ENCODE peak calls at places on chromosomes 5 and 9, in nine cellular contexts. U is chondrocyte, X is neural progenitor cell, C is mammary epithelial cell, R is activated B cell treated with CpG ODN at 0.5 μM for 24 hours, Y is sigmoid colon, L is HFFc6, F is Caco-2, N is AG10803. P is an unnamed sample.

GRCh38 chr9:27528886-27529315 is 713 bp downstream of the MOB3B start:
- DNase-seq in U (no peak), L (no peak), X (peak), R (peak), N (no peak), C (peak), F (peak), Y (peak), P (peak)

GRCh38 chr9:34491596-34491995 is 31.2 kb downstream of the ENHO start:
- DNase-seq in N (no peak), C (no peak), X (no peak), Y (no peak), F (no peak), L (no peak), U (no peak), R (no peak), P (no peak)

GRCh38 chr5:14779975-14780374 is 91.6 kb downstream of the ANKH start:
- DNase-seq in X (no peak), C (peak), Y (no peak), U (no peak), F (no peak), L (no peak), R (no peak), N (no peak), P (no peak)

GRCh38 chr9:94981661-94982060 is 255.2 kb downstream of the AOPEP start:
- DNase-seq in C (peak), U (no peak), X (no peak), F (no peak), Y (no peak), R (no peak), N (no peak), L (no peak), P (no peak)

GRCh38 chr9:90219548-90220118 is 423.0 kb downstream of the DIRAS2 start:
- DNase-seq in L (no peak), C (no peak), U (no peak), X (peak), N (no peak), F (no peak), Y (no peak), R (peak), P (no peak)

GRCh38 chr9:110543631-110544051 is 35.9 kb downstream of the SVEP1 start:
- DNase-seq in F (no peak), L (no peak), N (no peak), C (no peak), X (no peak), U (no peak), Y (no peak), R (no peak), P (no peak)

GRCh38 chr9:79140751-79141150 is 431.0 kb upstream of the TLE4 start:
- DNase-seq in N (no peak), X (no peak), U (no peak), F (no peak), L (no peak), Y (no peak), R (no peak), C (no peak), P (no peak)

GRCh38 chr5:127840198-127840524 is 137.0 kb downstream of the CCDC192 start:
- DNase-seq in X (no peak), R (no peak), F (no peak), L (no peak), U (no peak), Y (no peak), N (no peak), C (no peak), P (no peak)

GRCh38 chr9:69261636-69262035 is 63.4 kb upstream of the ENTREP1 start:
- DNase-seq in Y (no peak), C (no peak), U (no peak), L (no peak), R (no peak), N (no peak), X (no peak), F (no peak), P (no peak)

GRCh38 chr5:149434162-149435014 is 55.3 kb upstream of the IL17B start:
- DNase-seq in F (peak), Y (peak), X (peak), R (no peak), C (no peak), L (peak), U (no peak), N (peak), P (no peak)

GRCh38 chr9:129694265-129694664 is 28.8 kb downstream of the PRRX2 start:
- DNase-seq in Y (no peak), C (no peak), U (no peak), N (peak), X (no peak), L (no peak), F (no peak), R (no peak), P (no peak)

DNA sequence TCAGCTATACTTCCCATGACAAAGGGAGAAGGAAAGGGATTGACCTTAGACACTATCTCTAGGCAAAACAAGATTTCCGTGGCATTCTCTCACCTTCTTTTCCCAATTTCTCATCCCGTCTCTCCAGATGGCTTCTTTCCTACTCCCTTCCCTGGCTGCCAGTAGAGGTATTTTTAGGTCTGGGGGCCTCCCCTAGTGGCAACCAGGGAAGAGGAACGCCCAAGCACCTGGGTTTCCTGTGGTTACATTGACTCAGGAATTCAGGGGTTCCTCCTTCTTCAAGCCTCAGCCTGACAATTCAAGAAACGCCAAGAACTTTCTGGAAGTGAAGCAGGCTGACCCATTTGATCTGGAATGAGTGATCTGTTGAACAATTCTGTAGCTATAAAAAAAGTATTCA is 111.5 kb upstream of the OSMR start:
- DNase-seq in U (no peak), R (no peak), L (no peak), F (peak), Y (no peak), X (peak), N (no peak), C (no peak), P (no peak)
- TF ChIP-seq CTCF in U (no peak), R (no peak), L (no peak), F (peak), Y (no peak), X (peak), N (no peak), C (peak), P (no peak)

DNA sequence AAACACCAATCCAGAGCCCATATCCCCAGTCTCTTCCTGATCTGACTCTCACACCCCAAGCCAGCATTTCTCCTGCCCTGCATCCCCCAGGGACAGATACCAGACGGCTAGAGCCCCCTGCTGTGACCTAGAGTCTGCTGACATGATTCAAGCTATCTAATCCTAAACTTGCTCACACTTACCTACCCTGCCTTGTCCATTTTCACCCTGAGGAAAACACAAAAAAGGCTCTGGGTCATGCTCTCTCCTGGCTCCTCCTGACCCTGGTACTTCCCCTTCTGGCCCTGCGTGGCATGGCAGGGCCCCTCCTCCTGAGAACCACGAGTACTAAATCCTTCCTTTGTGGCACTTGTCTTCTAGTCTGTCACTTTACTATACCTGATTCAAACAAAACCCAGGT is 2.8 kb upstream of the ARRDC1 start:
- DNase-seq in F (no peak), R (no peak), U (no peak), N (no peak), C (no peak), L (no peak), Y (no peak), X (peak), P (peak)
- TF ChIP-seq CTCF in F (no peak), R (no peak), U (no peak), N (no peak), C (no peak), L (peak), Y (no peak), X (no peak), P (peak)

GRCh38 chr9:81461196-81461595 is 228.2 kb downstream of the TLE1 start:
- DNase-seq in X (no peak), L (no peak), U (no peak), C (no peak), R (no peak), Y (no peak), F (no peak), N (peak), P (no peak)

GRCh38 chr9:81468084-81468595 is 221.2 kb downstream of the TLE1 start:
- DNase-seq in L (no peak), U (no peak), Y (no peak), F (no peak), C (no peak), X (no peak), R (no peak), N (no peak), P (no peak)

GRCh38 chr9:81462759-81463158 is 226.6 kb downstream of the TLE1 start:
- DNase-seq in F (no peak), L (no peak), C (no peak), U (no peak), Y (no peak), X (no peak), R (no peak), N (peak), P (no peak)

GRCh38 chr9:81470864-81471263 is 218.5 kb downstream of the TLE1 start:
- DNase-seq in N (no peak), L (no peak), F (no peak), Y (no peak), U (no peak), R (no peak), X (no peak), C (no peak), P (no peak)

DNA sequence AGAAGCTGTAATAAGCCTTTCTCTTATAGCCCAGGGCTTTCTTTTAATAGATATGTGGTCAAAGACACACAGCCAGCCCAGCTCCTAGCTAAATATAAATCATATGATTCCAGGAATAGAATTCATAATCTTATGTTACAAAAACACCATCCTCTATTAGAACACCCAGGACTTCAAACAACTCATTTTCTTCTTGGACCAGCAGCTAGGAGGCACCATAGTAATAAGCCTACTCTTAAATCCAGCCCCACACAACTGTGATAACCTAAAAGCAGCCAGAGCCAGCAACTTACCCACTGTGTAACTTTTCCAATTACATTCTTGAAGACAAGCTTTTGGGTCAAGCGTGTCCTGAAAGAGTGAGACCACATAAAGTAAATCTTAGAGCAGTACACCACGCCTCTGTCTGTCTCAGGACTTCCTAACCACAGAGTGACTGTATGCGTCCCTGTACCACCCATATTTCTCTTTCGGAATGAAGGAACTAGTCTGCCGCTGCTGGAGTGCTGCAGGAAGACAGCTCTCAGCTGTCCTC is 223.8 kb downstream of the TLE1 start:
- DNase-seq in L (no peak), U (no peak), X (no peak), C (no peak), F (no peak), N (no peak), R (no peak), Y (no peak), P (no peak)
- TF ChIP-seq CTCF in L (peak), U (peak), X (no peak), C (no peak), F (no peak), N (peak), R (no peak), Y (no peak), P (no peak)

GRCh38 chr5:139401546-139401945 is 2.3 kb downstream of the SPATA24 start:
- DNase-seq in L (no peak), R (no peak), N (no peak), U (peak), C (no peak), Y (no peak), X (no peak), F (no peak), P (no peak)

GRCh38 chr5:139404484-139404840 is 573 bp upstream of the SPATA24 start:
- DNase-seq in C (no peak), R (no peak), U (no peak), L (no peak), F (no peak), X (no peak), Y (no peak), N (no peak), P (no peak)

GRCh38 chr5:139403418-139403786 is 487 bp downstream of the SPATA24 start:
- DNase-seq in F (no peak), U (peak), X (no peak), R (no peak), C (no peak), Y (no peak), N (no peak), L (no peak), P (no peak)

GRCh38 chr5:139403787-139404483 is at the start of gene SPATA24:
- DNase-seq in N (peak), Y (peak), F (peak), U (peak), R (peak), L (peak), X (peak), C (peak), P (peak)

DNA sequence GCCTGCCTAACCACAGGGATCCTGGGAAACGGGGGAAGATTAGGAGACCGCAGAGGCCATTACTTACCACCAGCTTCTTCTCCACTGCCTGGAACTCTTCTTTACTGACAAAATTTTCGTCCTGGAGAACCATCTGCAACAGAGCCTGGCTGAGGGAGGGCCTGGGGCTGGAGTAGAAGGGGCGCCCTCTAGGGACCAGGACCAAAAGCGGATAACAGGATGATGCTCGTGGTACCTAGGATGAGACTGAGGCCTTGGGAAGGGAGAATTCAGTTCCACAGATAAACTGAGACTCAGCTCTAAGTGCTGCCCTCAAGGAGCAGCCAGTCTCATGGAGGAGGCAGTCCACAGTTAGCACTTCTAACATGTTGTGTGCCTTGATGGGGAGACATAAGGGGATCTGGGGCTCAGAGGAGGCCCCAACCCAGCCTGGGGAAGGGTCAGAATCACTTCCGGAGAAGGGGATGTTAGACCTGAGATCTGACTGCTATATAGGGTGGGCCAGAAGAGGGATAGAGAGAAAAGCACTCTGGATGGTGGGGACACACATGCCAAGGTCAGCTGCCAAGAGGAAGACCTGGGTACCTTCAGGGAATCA is 1.2 kb downstream of the SPATA24 start:
- DNase-seq in U (peak), X (peak), F (no peak), N (no peak), C (peak), Y (no peak), R (no peak), L (no peak), P (no peak)
- TF ChIP-seq CTCF in U (peak), X (peak), F (peak), N (peak), C (peak), Y (no peak), R (no peak), L (peak), P (peak)

DNA sequence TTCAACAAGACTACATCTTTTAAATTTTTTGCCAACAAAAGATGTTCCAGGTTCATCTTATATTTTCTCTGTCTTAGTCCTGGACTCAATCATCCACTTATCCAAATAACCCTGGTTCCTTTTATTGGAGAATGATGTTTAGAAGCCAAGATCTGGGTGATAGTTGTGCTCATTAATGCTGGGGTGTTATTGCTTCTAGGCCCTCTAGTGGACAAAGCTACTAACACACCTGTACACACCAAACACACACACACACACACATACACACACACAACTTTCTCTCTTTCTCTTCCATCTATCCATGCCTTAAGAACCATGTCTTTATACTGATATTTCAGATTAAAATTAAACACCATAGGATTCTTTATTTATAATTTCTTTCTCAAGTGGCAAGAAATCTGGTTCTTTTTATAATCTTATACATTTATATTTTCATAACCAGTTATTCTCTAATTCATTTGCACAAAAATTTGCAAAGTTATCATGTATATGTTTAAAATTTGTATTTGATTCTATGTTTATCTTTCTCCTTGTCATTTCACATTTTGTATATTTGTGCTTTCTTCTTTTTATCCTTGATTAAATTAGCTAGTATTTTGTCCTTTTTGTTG is 179.1 kb upstream of the SMIM23 start:
- DNase-seq in Y (no peak), R (no peak), U (no peak), F (no peak), X (no peak), N (no peak), C (no peak), L (no peak), P (no peak)
- TF ChIP-seq CTCF in Y (no peak), R (no peak), U (peak), F (peak), X (peak), N (peak), C (peak), L (peak), P (peak)

GRCh38 chr5:58988938-58989337 is 406.1 kb downstream of the RAB3C start:
- DNase-seq in Y (no peak), C (no peak), U (no peak), X (no peak), N (no peak), L (no peak), R (no peak), F (no peak), P (no peak)
- TF ChIP-seq CTCF in Y (no peak), C (no peak), U (no peak), X (peak), N (peak), L (peak), R (no peak), F (no peak), P (peak)

GRCh38 chr5:52964138-52964537 is 25.0 kb upstream of the ITGA2 start:
- DNase-seq in C (peak), R (no peak), X (no peak), U (no peak), N (no peak), Y (no peak), L (peak), F (no peak), P (no peak)
- TF ChIP-seq CTCF in C (peak), R (no peak), X (no peak), U (peak), N (no peak), Y (no peak), L (peak), F (no peak), P (no peak)

GRCh38 chr5:140175367-140176027 is 509 bp downstream of the CYSTM1 start:
- DNase-seq in R (peak), C (peak), U (no peak), F (peak), Y (peak), L (peak), N (peak), X (peak), P (peak)
- TF ChIP-seq CTCF in R (no peak), C (peak), U (peak), F (no peak), Y (no peak), L (peak), N (peak), X (peak), P (peak)

DNA sequence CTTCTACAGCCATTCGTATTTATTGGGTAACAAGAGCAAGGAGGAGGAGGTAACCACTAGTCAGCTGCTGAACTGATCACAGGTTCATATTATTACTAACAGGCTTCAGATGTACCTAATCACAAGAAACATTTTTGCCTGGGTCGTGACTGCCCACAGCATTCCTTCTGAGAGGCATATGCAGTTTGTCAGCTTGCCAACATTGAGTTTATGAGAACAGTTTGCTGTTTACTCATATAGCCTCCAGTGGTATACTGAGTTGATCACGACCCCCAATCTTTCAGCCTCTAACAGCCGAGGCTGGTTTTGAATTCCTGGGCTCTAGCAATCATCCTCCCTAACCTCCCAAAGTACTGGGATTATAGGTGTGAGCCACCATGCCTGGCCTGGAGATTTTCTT is 693.6 kb downstream of the TLE1 start:
- DNase-seq in X (no peak), L (peak), U (no peak), Y (no peak), F (no peak), N (peak), R (no peak), C (peak), P (no peak)
- TF ChIP-seq CTCF in X (no peak), L (no peak), U (no peak), Y (no peak), F (no peak), N (no peak), R (no peak), C (no peak), P (no peak)

GRCh38 chr9:99011161-99011709 is 67.5 kb downstream of the COL15A1 start:
- DNase-seq in N (no peak), F (no peak), R (no peak), U (no peak), C (no peak), L (peak), X (peak), Y (no peak), P (no peak)

GRCh38 chr9:99015448-99015847 is 71.7 kb downstream of the COL15A1 start:
- DNase-seq in R (no peak), N (no peak), F (no peak), C (no peak), Y (no peak), X (no peak), U (no peak), L (no peak), P (no peak)

GRCh38 chr9:99013550-99013949 is 69.8 kb downstream of the COL15A1 start:
- DNase-seq in F (no peak), U (no peak), X (no peak), Y (no peak), N (no peak), R (no peak), L (no peak), C (no peak), P (no peak)

GRCh38 chr9:99015890-99016289 is 72.2 kb downstream of the COL15A1 start:
- DNase-seq in R (no peak), X (no peak), L (no peak), C (no peak), F (no peak), N (no peak), Y (no peak), U (no peak), P (no peak)

GRCh38 chr9:99012957-99013512 is 69.3 kb downstream of the COL15A1 start:
- DNase-seq in N (no peak), R (no peak), C (no peak), Y (no peak), X (no peak), L (peak), U (no peak), F (no peak), P (no peak)
- TF ChIP-seq CTCF in N (no peak), R (no peak), C (no peak), Y (peak), X (no peak), L (peak), U (peak), F (no peak), P (peak)

P was measured in CD14-positive monocyte.